ENCODE peak calls at places on chromosomes 4 and X, in seven cellular contexts. Z is upper lobe of left lung; U is CD8-positive, alpha-beta memory T cell; N is naive thymus-derived CD4-positive, alpha-beta T cell; J is GM12878; C is lung; D is uterus. L is an unnamed sample. For H3K36me3, the result is how much of the 10 kb centered on the place peaks cover.

GRCh38 chrX:46812445-46812844 is 24.4 kb upstream of the RP2 start:
- DNase-seq in N (no peak), U (no peak), C (no peak), D (no peak), J (no peak), Z (no peak), L (no peak)

GRCh38 chr4:189035091-189035490 is 895.9 kb downstream of the TRIML1 start:
- DNase-seq in N (no peak), U (no peak), J (no peak), D (no peak), Z (peak), C (no peak), L (no peak)

GRCh38 chr4:48141048-48141447 is 7.0 kb upstream of the TXK start:
- DNase-seq in D (no peak), J (no peak), U (peak), C (no peak), N (peak), Z (no peak), L (peak)

GRCh38 chrX:57155171-57155570 is 18.0 kb upstream of the SPIN2A start:
- DNase-seq in N (no peak), U (no peak), D (no peak), J (no peak), Z (no peak), C (no peak), L (no peak)

GRCh38 chrX:117743469-117744251 is 372.9 kb downstream of the KLHL13 start:
- DNase-seq in U (no peak), J (no peak), N (no peak), Z (no peak), C (no peak), D (no peak), L (no peak)

GRCh38 chr4:146511381-146511780 is 10.4 kb downstream of the SLC10A7 start:
- DNase-seq in U (no peak), N (no peak), Z (no peak), C (no peak), D (no peak), J (no peak), L (no peak)

GRCh38 chr4:119585771-119586170 is 42.8 kb downstream of the PDE5A start:
- DNase-seq in C (no peak), N (no peak), D (no peak), Z (no peak), U (no peak), J (no peak), L (no peak)

GRCh38 chr4:8777320-8778196 is 94.1 kb downstream of the HMX1 start:
- DNase-seq in D (no peak), C (no peak), N (no peak), J (no peak), Z (no peak), U (no peak), L (peak)

GRCh38 chr4:151530783-151531182 is 121.8 kb downstream of the FHIP1A start:
- DNase-seq in Z (no peak), U (no peak), N (no peak), D (no peak), C (no peak), J (no peak), L (no peak)

GRCh38 chr4:27176400-27176799 is 315.8 kb downstream of the STIM2 start:
- DNase-seq in C (no peak), J (no peak), N (no peak), D (no peak), Z (no peak), U (no peak), L (no peak)

GRCh38 chrX:10387011-10387410 is 230.2 kb downstream of the CLCN4 start:
- DNase-seq in C (no peak), Z (no peak), N (no peak), U (no peak), J (no peak), D (no peak), L (no peak)

GRCh38 chr4:38091636-38092035 is 131.4 kb downstream of the PTTG2 start:
- DNase-seq in U (no peak), J (no peak), C (no peak), Z (no peak), D (no peak), N (no peak), L (no peak)

GRCh38 chr4:141215030-141215429 is 5.7 kb upstream of the ZNF330 start:
- DNase-seq in Z (no peak), D (no peak), N (no peak), J (no peak), U (no peak), C (no peak), L (no peak)

GRCh38 chrX:87299563-87300160 is 217.9 kb upstream of the KLHL4 start:
- DNase-seq in Z (no peak), D (no peak), U (no peak), J (no peak), C (no peak), N (no peak), L (no peak)

GRCh38 chr4:153205028-153205648 is 895 bp downstream of the TRIM2 start:
- DNase-seq in J (peak), U (peak), N (peak), C (no peak), D (no peak), Z (peak), L (no peak)

GRCh38 chr4:159103406-159104131 is 690 bp downstream of the RAPGEF2 start:
- DNase-seq in D (peak), C (peak), U (peak), Z (peak), J (no peak), N (peak), L (peak)

GRCh38 chr4:4875147-4875546 is 15.7 kb downstream of the MSX1 start:
- DNase-seq in N (no peak), Z (no peak), U (no peak), J (no peak), C (no peak), D (no peak), L (no peak)

GRCh38 chr4:5366421-5366820 is 315.1 kb downstream of the STK32B start:
- DNase-seq in N (no peak), Z (peak), J (no peak), C (no peak), U (no peak), D (no peak), L (peak)

GRCh38 chrX:101803451-101803850 is 128.4 kb downstream of the ZMAT1 start:
- DNase-seq in N (no peak), D (no peak), Z (no peak), C (no peak), J (no peak), U (no peak), L (no peak)

GRCh38 chrX:153970398-153971123 is 1.1 kb downstream of the HCFC1 start:
- DNase-seq in C (no peak), J (no peak), D (peak), N (no peak), U (peak), Z (peak), L (peak)

GRCh38 chrX:19121466-19121865 is 802 bp downstream of the ADGRG2 start:
- DNase-seq in C (no peak), U (no peak), Z (no peak), J (no peak), D (no peak), N (no peak), L (no peak)
- H3K4me3 ChIP-seq in C (no peak), U (no peak), Z (peak), J (no peak), D (peak), N (no peak), L (no peak)

DNA sequence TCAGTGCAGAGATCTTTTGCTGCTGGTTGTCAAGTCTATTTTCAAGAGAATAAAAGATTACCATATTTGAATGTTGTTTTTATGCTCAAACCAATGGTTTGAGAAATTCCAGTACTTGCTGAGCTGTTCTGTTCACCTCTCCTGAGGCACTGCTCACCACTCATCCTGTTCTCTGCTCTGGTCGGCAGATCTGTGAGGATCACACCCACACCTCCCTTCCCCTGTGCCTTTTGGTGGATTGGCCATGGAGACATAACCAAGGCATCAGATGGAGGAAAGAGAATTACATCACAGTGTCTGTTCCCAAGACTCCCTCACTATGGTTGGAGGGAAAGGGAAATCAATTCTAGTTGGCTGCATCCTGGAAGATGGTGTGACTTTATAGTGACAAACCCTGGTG is 391.6 kb downstream of the ARHGAP24 start:
- DNase-seq in C (no peak), D (no peak), N (no peak), J (no peak), U (no peak), Z (no peak), L (no peak)
- H3K36me3 ChIP-seq in C (under half), D (under half), N (under half), J (under half), U (under half), Z (under half), L (under half)

GRCh38 chrX:109536439-109537323 is at the start of gene NXT2:
- DNase-seq in C (peak), J (peak), U (peak), Z (peak), D (peak), N (peak), L (peak)
- H3K27ac ChIP-seq in C (peak), J (peak), U (peak), Z (peak), D (peak), N (peak), L (peak)

DNA sequence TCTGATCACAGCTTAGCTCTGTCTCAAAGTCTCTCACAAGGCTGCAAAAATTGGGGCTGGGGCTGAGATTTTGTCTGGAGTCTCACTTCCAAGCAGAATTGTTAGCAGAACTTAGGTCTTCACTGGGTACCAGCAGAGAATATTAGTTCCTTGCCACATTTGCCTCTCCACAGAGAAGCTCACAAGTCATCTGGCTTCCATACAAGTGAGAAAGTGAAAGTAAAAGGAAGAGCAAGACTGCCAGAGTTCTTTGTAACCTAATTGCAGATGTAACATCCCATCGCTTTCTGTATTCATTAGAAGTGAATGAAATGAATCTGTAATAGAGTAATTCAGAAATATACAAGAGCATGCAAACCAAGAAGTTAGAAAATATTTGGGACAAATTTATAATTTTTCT is 624.1 kb upstream of the GNPDA2 start:
- DNase-seq in J (peak), U (no peak), D (no peak), N (no peak), Z (no peak), C (no peak), L (no peak)
- H3K4me3 ChIP-seq in J (no peak), U (no peak), D (peak), N (no peak), Z (peak), C (no peak), L (no peak)

GRCh38 chr4:3201718-3202702 is 46.9 kb upstream of the MSANTD1 start:
- DNase-seq in N (peak), D (no peak), Z (no peak), U (peak), C (no peak), J (peak), L (no peak)

GRCh38 chr4:3198906-3199305 is 50.1 kb upstream of the MSANTD1 start:
- DNase-seq in N (no peak), U (no peak), D (no peak), Z (peak), J (no peak), C (no peak), L (no peak)

GRCh38 chr4:3197366-3198105 is 51.4 kb upstream of the MSANTD1 start:
- DNase-seq in D (no peak), N (no peak), J (no peak), C (no peak), U (no peak), Z (no peak), L (no peak)

GRCh38 chr4:3200423-3201090 is 48.4 kb upstream of the MSANTD1 start:
- DNase-seq in C (no peak), N (no peak), U (no peak), Z (no peak), J (no peak), D (no peak), L (no peak)

GRCh38 chr4:3199661-3200422 is 49.1 kb upstream of the MSANTD1 start:
- DNase-seq in U (no peak), Z (no peak), N (no peak), D (no peak), C (no peak), J (no peak), L (no peak)
- H3K36me3 ChIP-seq in U (under half), Z (half or more), N (under half), D (under half), C (under half), J (under half), L (under half)

GRCh38 chrX:150364347-150365050 is 1.4 kb downstream of the MAMLD1 start:
- DNase-seq in N (no peak), Z (peak), D (no peak), U (no peak), J (no peak), C (peak), L (peak)
- H3K27ac ChIP-seq in N (no peak), Z (peak), D (peak), U (no peak), J (no peak), C (peak), L (peak)

DNA sequence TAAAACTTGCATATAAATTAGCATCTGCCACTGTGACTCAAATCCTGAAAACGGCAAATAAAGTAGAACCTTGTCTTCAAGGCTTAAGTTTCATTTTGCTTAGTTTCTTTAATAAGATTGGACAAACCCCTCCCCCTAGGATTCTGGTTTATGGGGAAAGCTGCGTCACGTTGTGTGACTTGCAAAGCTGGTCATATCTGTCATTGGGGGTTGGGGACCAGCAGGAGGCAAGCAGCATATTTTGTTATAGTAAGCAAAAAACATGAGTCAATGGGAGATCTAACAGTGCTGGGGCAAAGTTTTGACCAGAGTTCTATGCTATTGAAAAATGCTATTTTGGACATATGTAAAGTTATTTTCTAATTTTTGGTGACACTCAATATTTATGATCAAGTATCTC is 407.3 kb downstream of the PCDH18 start:
- DNase-seq in C (no peak), U (no peak), J (no peak), D (no peak), N (no peak), Z (no peak), L (peak)
- H3K4me3 ChIP-seq in C (no peak), U (no peak), J (no peak), D (peak), N (no peak), Z (peak), L (peak)

GRCh38 chr4:181845617-181846016 is 397.6 kb upstream of the TENM3 start:
- DNase-seq in U (no peak), Z (no peak), J (no peak), N (no peak), D (no peak), C (no peak), L (no peak)
- H3K36me3 ChIP-seq in U (under half), Z (under half), J (under half), N (under half), D (under half), C (under half), L (under half)

L was measured in SJSA1.